ENCODE peak calls at places on chromosomes 13 and 19, in ten cellular contexts. J is HTR-8/SVneo; M is CD14-positive monocyte; R is tibial artery; S is colonic mucosa; H is stimulated activated CD8-positive, alpha-beta memory T cell treated with anti-CD3 and anti-CD28 coated beads, Interleukin-15, amount 100 ng/mL, for 1 hour; F is tibial nerve; C is effector memory CD4-positive, alpha-beta T cell; B is COR-L47; W is activated CD4-positive, alpha-beta T cell treated with anti-CD3 and anti-CD28 coated beads, Interleukin-2, amount 10 ng/mL, durations not matched to agents 24 days and 14 days. K is an unnamed sample.

GRCh38 chr13:76226941-76227340 is 590.8 kb downstream of the LMO7 start:
- DNase-seq in C (no peak), S (no peak), J (no peak), R (no peak), B (no peak), W (no peak), F (no peak), M (no peak), H (no peak), K (no peak)

GRCh38 chr13:32266130-32266529 is 49.0 kb downstream of the ZAR1L start:
- DNase-seq in M (no peak), C (no peak), S (no peak), W (no peak), J (no peak), R (no peak), H (no peak), B (no peak), F (no peak), K (no peak)

GRCh38 chr13:98976338-98976737 is 1.5 kb downstream of the DOCK9 start:
- DNase-seq in F (no peak), C (no peak), M (no peak), J (no peak), W (no peak), S (no peak), B (no peak), R (no peak), H (no peak), K (no peak)

GRCh38 chr19:42229855-42230331 is 9.8 kb downstream of the ZNF526 start:
- DNase-seq in R (no peak), C (no peak), H (no peak), W (no peak), J (no peak), F (no peak), S (no peak), M (no peak), B (no peak), K (no peak)

GRCh38 chr13:52128714-52129700 is at the start of gene NEK5:
- DNase-seq in H (peak), R (peak), M (no peak), S (peak), W (peak), F (no peak), J (peak), C (peak), B (peak), K (peak)

GRCh38 chr13:86563308-86563707 is 764.1 kb upstream of the SLITRK6 start:
- DNase-seq in M (no peak), B (no peak), S (no peak), R (no peak), W (no peak), F (no peak), J (peak), H (no peak), C (no peak), K (no peak)

GRCh38 chr19:8585894-8586750 is 8.9 kb upstream of the MYO1F start:
- DNase-seq in F (no peak), W (peak), B (no peak), S (peak), R (no peak), H (peak), C (peak), J (no peak), M (no peak), K (no peak)

GRCh38 chr13:94382520-94382919 is 97.0 kb downstream of the DCT start:
- DNase-seq in J (no peak), F (no peak), C (no peak), W (no peak), B (no peak), M (no peak), R (no peak), H (no peak), S (no peak), K (no peak)

GRCh38 chr19:47723573-47723923 is 10.3 kb downstream of the EHD2 start:
- DNase-seq in H (no peak), J (no peak), R (peak), W (peak), C (no peak), B (no peak), F (no peak), S (no peak), M (peak), K (peak)

GRCh38 chr19:17946965-17947784 is 14.4 kb downstream of the CCDC124 start:
- DNase-seq in B (no peak), R (no peak), W (peak), J (no peak), C (no peak), H (no peak), F (no peak), S (no peak), M (no peak), K (no peak)